ENCODE peak calls at places on chromosomes 2 and 18, in ten cellular contexts. One of them, this sample, is unnamed.

GRCh38 chr2:200377774-200378336 is 71.4 kb downstream of the SPATS2L start:
- DNase-seq in GOT3: no peak
- DNase-seq in EL: no peak
- DNase-seq in CMK: no peak
- DNase-seq in pons: no peak
- DNase-seq in stimulated activated CD8-positive, alpha-beta memory T cell treated with anti-CD3 and anti-CD28 coated beads, Interleukin-15, amount 100 ng/mL, for 1 hour: no peak
- DNase-seq in cerebellar cortex: no peak
- DNase-seq in type B pancreatic cell: no peak
- DNase-seq in activated naive CD8-positive, alpha-beta T cell treated with anti-CD3 and anti-CD28 coated beads, Interleukin-2, amount 10 ng/mL, durations not matched to agents 7 days and 5 days: no peak
- DNase-seq in pancreas: peak
- DNase-seq in this sample: no peak

GRCh38 chr2:37918742-37919186 is 6.3 kb upstream of the RMDN2 start:
- DNase-seq in CMK: no peak
- DNase-seq in cerebellar cortex: no peak
- DNase-seq in stimulated activated CD8-positive, alpha-beta memory T cell treated with anti-CD3 and anti-CD28 coated beads, Interleukin-15, amount 100 ng/mL, for 1 hour: no peak
- DNase-seq in pons: no peak
- DNase-seq in type B pancreatic cell: no peak
- DNase-seq in GOT3: no peak
- DNase-seq in pancreas: no peak
- DNase-seq in activated naive CD8-positive, alpha-beta T cell treated with anti-CD3 and anti-CD28 coated beads, Interleukin-2, amount 10 ng/mL, durations not matched to agents 7 days and 5 days: no peak
- DNase-seq in EL: no peak
- DNase-seq in this sample: no peak

GRCh38 chr2:185857676-185858075 is 119.1 kb downstream of the FSIP2 start:
- DNase-seq in CMK: no peak
- DNase-seq in pancreas: no peak
- DNase-seq in cerebellar cortex: no peak
- DNase-seq in stimulated activated CD8-positive, alpha-beta memory T cell treated with anti-CD3 and anti-CD28 coated beads, Interleukin-15, amount 100 ng/mL, for 1 hour: no peak
- DNase-seq in GOT3: no peak
- DNase-seq in pons: no peak
- DNase-seq in activated naive CD8-positive, alpha-beta T cell treated with anti-CD3 and anti-CD28 coated beads, Interleukin-2, amount 10 ng/mL, durations not matched to agents 7 days and 5 days: no peak
- DNase-seq in EL: no peak
- DNase-seq in type B pancreatic cell: no peak
- DNase-seq in this sample: peak

GRCh38 chr2:96098900-96099590 is 17.3 kb downstream of the ADRA2B start:
- DNase-seq in cerebellar cortex: no peak
- DNase-seq in stimulated activated CD8-positive, alpha-beta memory T cell treated with anti-CD3 and anti-CD28 coated beads, Interleukin-15, amount 100 ng/mL, for 1 hour: no peak
- DNase-seq in activated naive CD8-positive, alpha-beta T cell treated with anti-CD3 and anti-CD28 coated beads, Interleukin-2, amount 10 ng/mL, durations not matched to agents 7 days and 5 days: peak
- DNase-seq in type B pancreatic cell: no peak
- DNase-seq in EL: no peak
- DNase-seq in GOT3: no peak
- DNase-seq in pancreas: no peak
- DNase-seq in pons: no peak
- DNase-seq in CMK: no peak
- DNase-seq in this sample: no peak

GRCh38 chr2:174158003-174158402 is 90.3 kb downstream of the OLA1 start:
- DNase-seq in GOT3: no peak
- DNase-seq in EL: peak
- DNase-seq in stimulated activated CD8-positive, alpha-beta memory T cell treated with anti-CD3 and anti-CD28 coated beads, Interleukin-15, amount 100 ng/mL, for 1 hour: no peak
- DNase-seq in CMK: no peak
- DNase-seq in pancreas: no peak
- DNase-seq in pons: peak
- DNase-seq in type B pancreatic cell: no peak
- DNase-seq in activated naive CD8-positive, alpha-beta T cell treated with anti-CD3 and anti-CD28 coated beads, Interleukin-2, amount 10 ng/mL, durations not matched to agents 7 days and 5 days: no peak
- DNase-seq in cerebellar cortex: peak
- DNase-seq in this sample: peak

GRCh38 chr18:48714873-48715272 is 176.0 kb downstream of the CTIF start:
- DNase-seq in activated naive CD8-positive, alpha-beta T cell treated with anti-CD3 and anti-CD28 coated beads, Interleukin-2, amount 10 ng/mL, durations not matched to agents 7 days and 5 days: no peak
- DNase-seq in pancreas: no peak
- DNase-seq in pons: no peak
- DNase-seq in cerebellar cortex: no peak
- DNase-seq in CMK: no peak
- DNase-seq in EL: no peak
- DNase-seq in GOT3: no peak
- DNase-seq in stimulated activated CD8-positive, alpha-beta memory T cell treated with anti-CD3 and anti-CD28 coated beads, Interleukin-15, amount 100 ng/mL, for 1 hour: no peak
- DNase-seq in type B pancreatic cell: no peak
- DNase-seq in this sample: no peak

GRCh38 chr2:31138037-31138962 is at the start of gene GALNT14:
- DNase-seq in EL: peak
- DNase-seq in pancreas: peak
- DNase-seq in activated naive CD8-positive, alpha-beta T cell treated with anti-CD3 and anti-CD28 coated beads, Interleukin-2, amount 10 ng/mL, durations not matched to agents 7 days and 5 days: peak
- DNase-seq in stimulated activated CD8-positive, alpha-beta memory T cell treated with anti-CD3 and anti-CD28 coated beads, Interleukin-15, amount 100 ng/mL, for 1 hour: no peak
- DNase-seq in cerebellar cortex: no peak
- DNase-seq in GOT3: no peak
- DNase-seq in type B pancreatic cell: peak
- DNase-seq in pons: peak
- DNase-seq in CMK: no peak
- DNase-seq in this sample: peak

GRCh38 chr2:67394734-67395133 is 2.4 kb upstream of the ETAA1 start:
- DNase-seq in stimulated activated CD8-positive, alpha-beta memory T cell treated with anti-CD3 and anti-CD28 coated beads, Interleukin-15, amount 100 ng/mL, for 1 hour: no peak
- DNase-seq in pons: no peak
- DNase-seq in activated naive CD8-positive, alpha-beta T cell treated with anti-CD3 and anti-CD28 coated beads, Interleukin-2, amount 10 ng/mL, durations not matched to agents 7 days and 5 days: no peak
- DNase-seq in cerebellar cortex: no peak
- DNase-seq in type B pancreatic cell: no peak
- DNase-seq in pancreas: no peak
- DNase-seq in GOT3: no peak
- DNase-seq in CMK: no peak
- DNase-seq in EL: peak
- DNase-seq in this sample: no peak

GRCh38 chr2:218332920-218333645 is 23.6 kb upstream of the CATIP start:
- DNase-seq in pancreas: no peak
- DNase-seq in GOT3: no peak
- DNase-seq in cerebellar cortex: no peak
- DNase-seq in activated naive CD8-positive, alpha-beta T cell treated with anti-CD3 and anti-CD28 coated beads, Interleukin-2, amount 10 ng/mL, durations not matched to agents 7 days and 5 days: no peak
- DNase-seq in pons: peak
- DNase-seq in CMK: peak
- DNase-seq in EL: no peak
- DNase-seq in type B pancreatic cell: no peak
- DNase-seq in stimulated activated CD8-positive, alpha-beta memory T cell treated with anti-CD3 and anti-CD28 coated beads, Interleukin-15, amount 100 ng/mL, for 1 hour: no peak
- DNase-seq in this sample: no peak

GRCh38 chr2:165401285-165401852 is 68.1 kb upstream of the CSRNP3 start:
- DNase-seq in EL: peak
- DNase-seq in GOT3: no peak
- DNase-seq in pons: peak
- DNase-seq in CMK: peak
- DNase-seq in cerebellar cortex: peak
- DNase-seq in pancreas: no peak
- DNase-seq in type B pancreatic cell: no peak
- DNase-seq in activated naive CD8-positive, alpha-beta T cell treated with anti-CD3 and anti-CD28 coated beads, Interleukin-2, amount 10 ng/mL, durations not matched to agents 7 days and 5 days: no peak
- DNase-seq in stimulated activated CD8-positive, alpha-beta memory T cell treated with anti-CD3 and anti-CD28 coated beads, Interleukin-15, amount 100 ng/mL, for 1 hour: no peak
- DNase-seq in this sample: no peak

GRCh38 chr2:86223098-86223681 is 23.9 kb downstream of the MRPL35 start:
- DNase-seq in EL: peak
- DNase-seq in CMK: no peak
- DNase-seq in GOT3: no peak
- DNase-seq in stimulated activated CD8-positive, alpha-beta memory T cell treated with anti-CD3 and anti-CD28 coated beads, Interleukin-15, amount 100 ng/mL, for 1 hour: no peak
- DNase-seq in pancreas: peak
- DNase-seq in type B pancreatic cell: no peak
- DNase-seq in pons: peak
- DNase-seq in cerebellar cortex: no peak
- DNase-seq in activated naive CD8-positive, alpha-beta T cell treated with anti-CD3 and anti-CD28 coated beads, Interleukin-2, amount 10 ng/mL, durations not matched to agents 7 days and 5 days: no peak
- DNase-seq in this sample: peak

GRCh38 chr2:157261199-157261782 is 3.8 kb downstream of the GALNT5 start:
- DNase-seq in GOT3: peak
- DNase-seq in pons: no peak
- DNase-seq in pancreas: no peak
- DNase-seq in activated naive CD8-positive, alpha-beta T cell treated with anti-CD3 and anti-CD28 coated beads, Interleukin-2, amount 10 ng/mL, durations not matched to agents 7 days and 5 days: no peak
- DNase-seq in EL: peak
- DNase-seq in cerebellar cortex: peak
- DNase-seq in type B pancreatic cell: no peak
- DNase-seq in CMK: no peak
- DNase-seq in stimulated activated CD8-positive, alpha-beta memory T cell treated with anti-CD3 and anti-CD28 coated beads, Interleukin-15, amount 100 ng/mL, for 1 hour: no peak
- DNase-seq in this sample: peak

This sample was measured in NCI-H226.